ENCODE peak calls at places on chromosome 12, in ten cellular contexts. N is choroid plexus epithelial cell, L is Peyer's patch, S is CD14-positive monocyte, Z is K562, G is B cell, F is left ventricle myocardium inferior, V is GM10248, O is mammary epithelial cell, P is endothelial cell. U is an unnamed sample.

GRCh38 chr12:27604431-27604830 is 80.4 kb downstream of the PPFIBP1 start:
- DNase-seq in S (no peak), Z (no peak), P (no peak), F (no peak), O (no peak), V (no peak), L (no peak), G (no peak), N (no peak), U (no peak)

GRCh38 chr12:46360908-46361666 is 11.5 kb downstream of the SLC38A2 start:
- DNase-seq in N (peak; percentile 30), F (no peak), S (no peak), P (no peak), V (peak; percentile 18), Z (no peak), L (no peak), G (peak; percentile 45), O (no peak), U (no peak)

GRCh38 chr12:124915249-124916236 is 1.1 kb upstream of the UBC start:
- DNase-seq in S (no peak), F (peak; percentile 63), L (peak; percentile 50), G (no peak), P (no peak), O (peak; percentile 68), V (no peak), N (peak; percentile 43), Z (no peak), U (peak; percentile 51)

GRCh38 chr12:7934560-7935463 is 1.2 kb downstream of the SLC2A3 start:
- DNase-seq in S (no peak), N (peak; percentile 26), Z (no peak), F (no peak), G (peak; percentile 25), L (peak; percentile 30), P (no peak), V (no peak), O (no peak), U (peak; percentile 33)

GRCh38 chr12:132158677-132159554 is 14.7 kb downstream of the NOC4L start:
- DNase-seq in F (peak; percentile 10), N (no peak), P (no peak), G (no peak), L (no peak), Z (no peak), V (no peak), O (peak; percentile 75), S (no peak), U (no peak)

GRCh38 chr12:52772188-52772587 is 5.0 kb downstream of the KRT76 start:
- DNase-seq in P (no peak), L (no peak), O (no peak), S (no peak), Z (no peak), N (peak; percentile 1), V (no peak), F (no peak), G (no peak), U (no peak)

GRCh38 chr12:98440165-98440581 is 75.2 kb upstream of the TMPO start:
- DNase-seq in O (peak; percentile 81), Z (peak; percentile 64), G (no peak), S (peak; percentile 89), L (no peak), V (no peak), F (peak; percentile 63), N (peak; percentile 99), P (peak; percentile 67), U (no peak)

GRCh38 chr12:88931598-88931997 is 351.3 kb upstream of the KITLG start:
- DNase-seq in P (no peak), S (no peak), O (no peak), F (no peak), Z (no peak), G (no peak), L (no peak), N (no peak), V (no peak), U (no peak)

GRCh38 chr12:38555620-38556596 is 239.3 kb downstream of the ALG10B start:
- DNase-seq in V (no peak), L (no peak), P (no peak), Z (no peak), G (no peak), F (no peak), O (peak; percentile 20), N (no peak), S (no peak), U (no peak)

DNA sequence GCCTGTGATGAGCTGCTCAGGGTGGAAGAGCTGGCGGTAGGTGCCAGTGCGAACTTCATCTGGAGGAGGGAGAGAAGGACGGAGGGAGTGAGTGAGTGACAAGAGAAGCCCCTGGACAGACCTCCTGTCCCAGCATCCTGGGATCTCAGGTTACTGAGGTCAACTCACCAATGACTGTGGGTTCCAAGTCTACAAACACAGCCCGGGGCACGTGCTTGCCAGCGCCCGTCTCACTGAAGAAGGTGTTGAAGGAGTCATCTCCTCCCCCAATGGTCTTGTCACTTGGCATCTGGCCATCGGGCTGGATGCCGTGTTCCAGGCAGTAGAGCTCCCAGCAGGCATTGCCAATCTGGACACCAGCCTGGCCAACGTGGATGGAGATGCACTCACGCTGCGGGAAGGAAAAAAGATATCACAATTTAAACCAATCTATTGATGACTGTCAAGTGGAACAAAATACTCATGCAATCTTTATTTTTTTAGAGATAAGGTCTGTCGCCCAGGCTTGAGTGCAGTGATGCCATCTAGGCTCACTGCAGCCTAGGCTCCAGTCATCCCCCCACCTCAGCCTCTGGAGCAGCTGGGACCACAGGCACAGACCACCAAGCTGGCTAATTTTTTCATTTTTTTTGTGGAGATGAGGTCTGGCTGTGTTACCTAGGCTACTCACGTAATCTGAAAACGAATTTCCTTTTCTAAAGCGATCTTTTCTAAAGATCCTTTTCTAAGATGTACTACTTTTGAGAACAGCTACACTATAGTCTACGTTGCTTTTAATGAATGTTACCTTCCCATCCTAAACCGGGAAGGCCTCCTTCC is 1.7 kb downstream of the TUBA1B start:
- DNase-seq in S (no peak), O (no peak), Z (no peak), V (no peak), G (no peak), L (no peak), P (no peak), N (no peak), F (peak; percentile 43), U (no peak)
- TF ChIP-seq CTCF in S (no peak), O (no peak), Z (no peak), V (no peak), G (no peak), L (no peak), P (no peak), N (no peak), F (no peak), U (no peak)

GRCh38 chr12:54657048-54657696 is 9.0 kb upstream of the DCD start:
- DNase-seq in N (peak; percentile 4), V (no peak), F (no peak), L (no peak), O (peak; percentile 3), G (no peak), S (no peak), Z (no peak), P (no peak), U (no peak)
- TF ChIP-seq CTCF in N (no peak), V (no peak), F (no peak), L (no peak), O (no peak), G (no peak), S (no peak), Z (no peak), P (no peak), U (no peak)

DNA sequence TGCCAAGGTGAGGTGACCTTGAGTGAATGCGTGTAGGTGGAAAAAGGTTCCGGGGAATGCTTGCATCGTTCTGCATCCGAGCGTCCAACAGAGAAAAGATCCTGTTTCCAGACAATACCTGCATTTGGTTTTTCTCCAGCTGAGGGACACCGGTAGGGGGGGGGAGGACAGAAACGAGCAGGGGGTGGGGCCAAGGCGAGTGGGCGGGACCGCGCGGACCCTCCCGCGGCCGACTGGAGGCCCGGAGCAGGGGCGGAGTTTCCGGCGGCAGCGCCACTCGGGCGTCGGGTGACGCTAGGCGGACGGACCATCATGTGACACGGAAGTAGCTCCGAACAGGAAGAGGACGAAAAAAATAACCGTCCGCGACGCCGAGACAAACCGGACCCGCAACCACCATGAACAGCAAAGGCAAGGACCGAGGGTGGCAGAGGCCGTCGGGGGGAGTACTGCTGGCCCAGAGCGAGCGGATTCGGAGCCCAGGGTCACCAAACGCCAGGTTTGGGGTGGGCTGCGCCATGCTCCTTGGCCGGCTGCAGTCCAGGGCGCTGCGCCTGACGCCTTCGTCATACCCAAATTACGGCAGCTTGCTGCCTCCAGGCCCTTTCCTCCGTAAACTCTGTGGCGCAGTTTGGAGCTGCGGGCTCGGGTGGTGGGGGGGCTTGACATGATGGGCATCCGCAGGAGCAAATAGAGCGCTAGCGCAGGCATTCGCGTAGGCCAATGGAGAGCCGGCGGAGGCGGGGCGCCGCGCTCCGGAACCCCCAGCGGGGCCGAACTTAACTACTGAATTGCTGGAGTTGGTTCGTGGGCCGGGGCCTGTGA is at the start of gene DAZAP2:
- DNase-seq in N (peak; percentile 97), F (peak; percentile 98), Z (peak; percentile 96), G (peak; percentile 99), P (peak; percentile 96), V (peak; percentile 98), S (peak; percentile 95), O (peak; percentile 93), L (peak; percentile 97), U (peak; percentile 97)
- TF ChIP-seq CTCF in N (no peak), F (peak; percentile 39), Z (no peak), G (peak; percentile 31), P (no peak), V (no peak), S (peak; percentile 20), O (peak; percentile 41), L (peak; percentile 21), U (no peak)

GRCh38 chr12:51534216-51534615 is 56.8 kb upstream of the SCN8A start:
- DNase-seq in L (no peak), N (no peak), V (no peak), G (no peak), Z (no peak), S (no peak), P (no peak), F (no peak), O (no peak), U (no peak)

GRCh38 chr12:51536159-51536558 is 54.9 kb upstream of the SCN8A start:
- DNase-seq in F (no peak), L (no peak), N (peak; percentile 33), O (no peak), G (no peak), S (no peak), P (no peak), V (no peak), Z (peak; percentile 24), U (no peak)

GRCh38 chr12:51534675-51535074 is 56.4 kb upstream of the SCN8A start:
- DNase-seq in O (no peak), G (no peak), S (no peak), F (no peak), V (no peak), N (no peak), Z (no peak), P (no peak), L (no peak), U (no peak)

GRCh38 chr12:51531982-51532497 is 59.0 kb upstream of the SCN8A start:
- DNase-seq in V (peak; percentile 86), G (peak; percentile 82), F (peak; percentile 54), Z (peak; percentile 80), S (peak; percentile 56), O (peak; percentile 57), N (peak; percentile 84), P (peak; percentile 81), L (peak; percentile 78), U (peak; percentile 86)

DNA sequence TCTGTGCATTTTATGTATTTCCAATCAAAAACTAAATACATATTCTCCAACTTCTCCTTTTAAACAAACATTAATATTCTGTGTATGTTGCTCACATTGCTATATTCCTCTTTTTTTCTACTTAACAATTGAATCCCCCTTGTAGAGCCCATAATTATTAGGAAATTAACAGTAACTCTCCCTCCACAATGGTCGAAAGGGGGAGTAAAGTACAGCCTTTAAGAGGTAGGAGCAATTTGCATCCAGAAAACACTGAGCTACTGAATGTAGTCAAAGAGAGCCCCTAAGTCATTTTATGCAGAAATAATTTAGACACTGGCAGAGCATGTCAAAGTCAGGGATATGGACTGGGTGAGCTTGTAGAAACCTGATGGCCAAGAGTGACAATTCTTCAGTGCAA is 57.2 kb upstream of the SCN8A start:
- DNase-seq in L (no peak), S (no peak), O (no peak), Z (no peak), P (no peak), N (peak; percentile 16), V (no peak), F (no peak), G (no peak), U (no peak)
- TF ChIP-seq CTCF in L (no peak), S (no peak), O (peak; percentile 21), Z (no peak), P (no peak), N (peak; percentile 20), V (peak; percentile 4), F (no peak), G (no peak), U (no peak)

U was measured in activated CD8-positive, alpha-beta T cell treated with anti-CD3 and anti-CD28 coated beads for 36 hours.